ENCODE peak calls at places on chromosomes 3 and 15, in eight cellular contexts. K is uterus; H is left ventricle myocardium superior; A is activated CD8-positive, alpha-beta memory T cell treated with anti-CD3 and anti-CD28 coated beads, Interleukin-2, amount 50 U/mL, for 4 hours; E is CD4-positive, CD25-positive, alpha-beta regulatory T cell; J is fibroblast of mammary gland; Z is fibroblast of pulmonary artery; G is cardiac fibroblast. O is an unnamed sample.
A peak's percentile ranks its signal among the peaks of the same experiment; 100 is the strongest.

GRCh38 chr3:186882125-186882524 is 39.6 kb downstream of the ADIPOQ start:
- DNase-seq in E (no peak), H (no peak), K (no peak), A (no peak), J (no peak), G (peak; percentile 25), Z (peak; percentile 63), O (no peak)

GRCh38 chr15:68524753-68525584 is 53.8 kb upstream of the CORO2B start:
- DNase-seq in H (no peak), Z (peak; percentile 75), K (peak; percentile 57), J (peak; percentile 93), G (peak; percentile 80), A (no peak), E (no peak), O (peak; percentile 96)

GRCh38 chr3:69368129-69368741 is 17.7 kb downstream of the FRMD4B start:
- DNase-seq in K (no peak), E (peak; percentile 38), A (no peak), J (peak; percentile 34), H (no peak), Z (peak; percentile 53), G (peak; percentile 64), O (peak; percentile 68)

GRCh38 chr15:92611995-92612745 is 43.4 kb downstream of the FAM174B start:
- DNase-seq in K (no peak), H (no peak), E (no peak), A (no peak), J (no peak), Z (no peak), G (no peak), O (peak; percentile 9)

GRCh38 chr3:148903022-148903442 is 37.9 kb downstream of the CPA3 start:
- DNase-seq in A (no peak), G (peak; percentile 49), E (no peak), J (peak; percentile 81), H (no peak), Z (no peak), K (no peak), O (peak; percentile 49)

GRCh38 chr15:25863968-25864580 is 947 bp upstream of the ATP10A start:
- DNase-seq in E (no peak), A (no peak), G (no peak), H (no peak), Z (no peak), J (no peak), K (no peak), O (no peak)

GRCh38 chr3:185371683-185372082 is 8.7 kb downstream of the MAP3K13 start:
- DNase-seq in H (no peak), G (no peak), J (no peak), Z (no peak), E (no peak), A (no peak), K (no peak), O (no peak)

GRCh38 chr3:108153451-108153981 is 62.7 kb upstream of the CD47 start:
- DNase-seq in G (peak; percentile 85), K (no peak), Z (peak; percentile 74), A (peak; percentile 50), E (peak; percentile 28), H (no peak), J (peak; percentile 78), O (peak; percentile 42)

GRCh38 chr15:81182031-81182745 is 14.5 kb upstream of the IL16 start:
- DNase-seq in J (peak; percentile 55), K (no peak), G (peak; percentile 48), A (no peak), E (no peak), Z (no peak), H (no peak), O (no peak)

GRCh38 chr3:172561894-172562664 is 38.8 kb upstream of the TNFSF10 start:
- DNase-seq in Z (no peak), K (no peak), A (no peak), E (no peak), G (no peak), H (no peak), J (no peak), O (no peak)

GRCh38 chr15:64604319-64604718 is 143.9 kb downstream of the ZNF609 start:
- DNase-seq in K (no peak), G (no peak), E (no peak), H (no peak), A (no peak), Z (no peak), J (no peak), O (no peak)

GRCh38 chr3:171183042-171183441 is 156.5 kb upstream of the SLC2A2 start:
- DNase-seq in K (no peak), G (peak; percentile 50), Z (peak; percentile 60), A (no peak), J (peak; percentile 66), E (no peak), H (no peak), O (peak; percentile 36)

GRCh38 chr3:151219056-151219455 is 16.0 kb upstream of the GPR171 start:
- DNase-seq in G (peak; percentile 64), K (no peak), A (no peak), H (no peak), E (no peak), Z (peak; percentile 41), J (peak; percentile 85), O (peak; percentile 67)

GRCh38 chr15:75107509-75107904 is 84.1 kb downstream of the PPCDC start:
- DNase-seq in Z (no peak), G (no peak), J (no peak), K (no peak), E (no peak), H (no peak), A (no peak), O (no peak)

GRCh38 chr3:173221010-173221409 is 80.0 kb upstream of the SPATA16 start:
- DNase-seq in J (no peak), Z (no peak), A (no peak), E (no peak), K (no peak), G (peak; percentile 6), H (no peak), O (peak; percentile 1)

GRCh38 chr3:168859143-168859542 is 763.4 kb upstream of the GOLIM4 start:
- DNase-seq in G (no peak), J (no peak), K (no peak), A (no peak), H (no peak), Z (no peak), E (no peak), O (no peak)

GRCh38 chr3:192174283-192174682 is 553.1 kb downstream of the FGF12 start:
- DNase-seq in J (no peak), K (no peak), G (no peak), A (no peak), Z (no peak), E (no peak), H (peak; percentile 17), O (no peak)

GRCh38 chr15:62886431-62887071 is 156.0 kb upstream of the TPM1 start:
- DNase-seq in Z (peak; percentile 48), K (no peak), J (peak; percentile 62), A (no peak), H (no peak), G (peak; percentile 65), E (no peak), O (peak; percentile 67)

GRCh38 chr15:59997070-59997701 is 6.9 kb upstream of the FOXB1 start:
- DNase-seq in K (no peak), J (no peak), A (peak; percentile 64), G (no peak), H (no peak), E (peak; percentile 56), Z (no peak), O (no peak)

GRCh38 chr3:102180291-102180931 is 254.4 kb upstream of the ZPLD1 start:
- DNase-seq in Z (peak; percentile 95), E (peak; percentile 28), G (peak; percentile 95), J (peak; percentile 78), H (no peak), K (no peak), A (no peak), O (peak; percentile 96)

GRCh38 chr15:56654624-56655023 is 78.7 kb downstream of the ZNF280D start:
- DNase-seq in A (no peak), E (no peak), J (peak; percentile 34), H (no peak), Z (peak; percentile 20), G (peak; percentile 3), K (no peak), O (no peak)

GRCh38 chr3:110031975-110032374 is 694.6 kb upstream of the DPPA4 start:
- DNase-seq in J (no peak), H (no peak), G (no peak), Z (no peak), K (no peak), E (no peak), A (no peak), O (no peak)

GRCh38 chr15:42401544-42402478 is 42.5 kb downstream of the CAPN3 start:
- DNase-seq in J (no peak), Z (no peak), H (no peak), E (no peak), G (no peak), A (no peak), K (no peak), O (no peak)

GRCh38 chr3:170622369-170623159 is 36.7 kb upstream of the SLC7A14 start:
- DNase-seq in E (no peak), G (peak; percentile 93), Z (peak; percentile 79), J (peak; percentile 99), K (peak; percentile 44), H (peak; percentile 45), A (no peak), O (peak; percentile 98)

GRCh38 chr15:75669191-75669878 is 21.6 kb downstream of the SNX33 start:
- DNase-seq in E (no peak), G (peak; percentile 46), A (no peak), K (no peak), Z (peak; percentile 22), H (no peak), J (no peak), O (peak; percentile 30)

GRCh38 chr3:183122257-183122932 is 23.1 kb upstream of the MCCC1 start:
- DNase-seq in E (peak; percentile 59), H (no peak), K (no peak), J (peak; percentile 71), A (no peak), G (peak; percentile 87), Z (peak; percentile 83), O (peak; percentile 56)

GRCh38 chr15:89098281-89098680 is 10.0 kb downstream of the ABHD2 start:
- DNase-seq in J (no peak), G (no peak), Z (no peak), H (no peak), K (no peak), A (no peak), E (no peak), O (no peak)

GRCh38 chr3:26535151-26535550 is 87.4 kb upstream of the LRRC3B start:
- DNase-seq in G (no peak), J (no peak), K (no peak), A (no peak), Z (no peak), H (no peak), E (no peak), O (no peak)

GRCh38 chr3:122955916-122956684 is 71.5 kb downstream of the SEMA5B start:
- DNase-seq in H (peak; percentile 47), A (no peak), J (no peak), Z (no peak), E (no peak), K (no peak), G (no peak), O (no peak)

GRCh38 chr15:65841121-65841930 is 28.0 kb upstream of the RAB11A start:
- DNase-seq in H (no peak), A (no peak), Z (peak; percentile 53), G (peak; percentile 40), J (peak; percentile 40), K (no peak), E (no peak), O (peak; percentile 69)

GRCh38 chr3:94336076-94336741 is 273.3 kb downstream of the NSUN3 start:
- DNase-seq in E (no peak), H (no peak), G (peak; percentile 84), K (no peak), Z (peak; percentile 74), A (no peak), J (peak; percentile 59), O (peak; percentile 33)

GRCh38 chr15:31077181-31077580 is 24.3 kb downstream of the TRPM1 start:
- DNase-seq in A (no peak), Z (no peak), K (no peak), J (no peak), H (no peak), G (no peak), E (no peak), O (no peak)

GRCh38 chr3:62376906-62377865 is 3.8 kb upstream of the FEZF2 start:
- DNase-seq in K (no peak), J (no peak), H (no peak), A (no peak), Z (no peak), G (no peak), E (no peak), O (no peak)

GRCh38 chr15:58221591-58222241 is 83.5 kb downstream of the AQP9 start:
- DNase-seq in K (no peak), Z (peak; percentile 61), E (no peak), A (no peak), H (no peak), G (peak; percentile 61), J (peak; percentile 58), O (peak; percentile 40)

O was measured in AG10803.